ENCODE peak calls at places on chromosome 20, in seven cellular contexts. T is NCI-H1417, L is ELF-1, C is dermis blood vessel endothelial cell, Q is NCI-H460, R is NCI-H345, J is globus pallidus. G is an unnamed sample.

GRCh38 chr20:18548465-18548864 is 18.8 kb upstream of the SMIM26 start:
- DNase-seq in T (no peak), L (no peak), C (no peak), Q (no peak), R (no peak), J (no peak), G (no peak)

GRCh38 chr20:47988601-47989116 is 203.4 kb upstream of the SULF2 start:
- DNase-seq in T (no peak), L (no peak), C (no peak), Q (no peak), R (no peak), J (no peak), G (no peak)

GRCh38 chr20:19779634-19780033 is 21.6 kb downstream of the RIN2 start:
- DNase-seq in T (no peak), L (no peak), C (no peak), Q (no peak), R (no peak), J (no peak), G (no peak)

GRCh38 chr20:3199976-3200755 is 4.3 kb downstream of the DDRGK1 start:
- DNase-seq in T (no peak), L (no peak), C (no peak), Q (no peak), R (no peak), J (no peak), G (no peak)

GRCh38 chr20:63082308-63082938 is 75.7 kb upstream of the BHLHE23 start:
- DNase-seq in T (no peak), L (peak; percentile 67), C (peak; percentile 59), Q (peak; percentile 54), R (no peak), J (no peak), G (no peak)

GRCh38 chr20:32336918-32337347 is 21.2 kb upstream of the ASXL1 start:
- DNase-seq in T (no peak), L (no peak), C (peak; percentile 59), Q (peak; percentile 55), R (no peak), J (peak; percentile 26), G (peak; percentile 45)

GRCh38 chr20:61975411-61975810 is 90.3 kb downstream of the TAF4 start:
- DNase-seq in T (no peak), L (no peak), C (no peak), Q (no peak), R (no peak), J (no peak), G (no peak)

GRCh38 chr20:36532388-36532787 is 8.9 kb upstream of the MYL9 start:
- DNase-seq in T (peak; percentile 4), L (no peak), C (no peak), Q (no peak), R (no peak), J (no peak), G (no peak)

GRCh38 chr20:13312300-13312699 is 91.2 kb downstream of the ISM1 start:
- DNase-seq in T (no peak), L (no peak), C (no peak), Q (no peak), R (no peak), J (no peak), G (no peak)

GRCh38 chr20:56328861-56329260 is 29.9 kb upstream of the FAM210B start:
- DNase-seq in T (no peak), L (no peak), C (peak; percentile 9), Q (no peak), R (no peak), J (no peak), G (no peak)

GRCh38 chr20:38082894-38083293 is 49.3 kb downstream of the RPRD1B start:
- DNase-seq in T (no peak), L (no peak), C (no peak), Q (no peak), R (no peak), J (no peak), G (no peak)

GRCh38 chr20:63740501-63741353 is 1.2 kb downstream of the SLC2A4RG start:
- DNase-seq in T (peak; percentile 84), L (peak; percentile 87), C (peak; percentile 86), Q (peak; percentile 74), R (peak; percentile 90), J (peak; percentile 61), G (peak; percentile 66)

GRCh38 chr20:44805991-44806729 is 4.2 kb downstream of the RIMS4 start:
- DNase-seq in T (no peak), L (peak; percentile 79), C (no peak), Q (no peak), R (no peak), J (peak; percentile 18), G (peak; percentile 91)

GRCh38 chr20:49320460-49320859 is 42.6 kb upstream of the ZNFX1 start:
- DNase-seq in T (no peak), L (peak; percentile 79), C (peak; percentile 62), Q (peak; percentile 33), R (peak; percentile 19), J (no peak), G (peak; percentile 63)

GRCh38 chr20:33164763-33165095 is 3.2 kb upstream of the BPIFA2 start:
- DNase-seq in T (no peak), L (no peak), C (no peak), Q (no peak), R (no peak), J (no peak), G (no peak)

GRCh38 chr20:7193681-7194080 is 426.2 kb downstream of the BMP2 start:
- DNase-seq in T (no peak), L (no peak), C (no peak), Q (no peak), R (no peak), J (no peak), G (no peak)

GRCh38 chr20:37361336-37361735 is 15.4 kb downstream of the SRC start:
- DNase-seq in T (no peak), L (no peak), C (no peak), Q (no peak), R (no peak), J (no peak), G (no peak)

GRCh38 chr20:46174469-46175126 is 56.5 kb downstream of the CD40 start:
- DNase-seq in T (no peak), L (peak; percentile 85), C (peak; percentile 79), Q (peak; percentile 67), R (no peak), J (no peak), G (no peak)

GRCh38 chr20:18728165-18728866 is 85.3 kb upstream of the SCP2D1 start:
- DNase-seq in T (no peak), L (no peak), C (no peak), Q (no peak), R (no peak), J (no peak), G (no peak)

GRCh38 chr20:44704551-44704971 is 10.6 kb upstream of the CCN5 start:
- DNase-seq in T (no peak), L (no peak), C (no peak), Q (no peak), R (no peak), J (no peak), G (no peak)

GRCh38 chr20:41256516-41256915 is 61.0 kb downstream of the ZHX3 start:
- DNase-seq in T (no peak), L (no peak), C (no peak), Q (no peak), R (no peak), J (no peak), G (peak; percentile 73)

GRCh38 chr20:12053348-12053747 is 135.7 kb downstream of the BTBD3 start:
- DNase-seq in T (no peak), L (peak; percentile 9), C (peak; percentile 92), Q (no peak), R (no peak), J (no peak), G (no peak)

GRCh38 chr20:41617059-41617921 is 887 bp downstream of the CHD6 start:
- DNase-seq in T (no peak), L (peak; percentile 21), C (peak; percentile 58), Q (no peak), R (peak; percentile 42), J (peak; percentile 31), G (peak; percentile 32)

GRCh38 chr20:62202676-62203377 is 17.3 kb downstream of the HRH3 start:
- DNase-seq in T (peak; percentile 41), L (no peak), C (no peak), Q (no peak), R (no peak), J (no peak), G (no peak)

GRCh38 chr20:24984963-24985640 is 7.4 kb downstream of the APMAP start:
- DNase-seq in T (no peak), L (no peak), C (no peak), Q (no peak), R (no peak), J (no peak), G (no peak)

G was measured in G401.